ENCODE peak calls at places on chromosomes 16 and 17, in ten cellular contexts. J is HCT116; A is CD8-positive, alpha-beta memory T cell; X is IMR-90; P is body of pancreas; Q is left ventricle myocardium inferior; W is substantia nigra; L is dorsolateral prefrontal cortex; C is colonic mucosa; Z is heart right ventricle. B is an unnamed sample.

GRCh38 chr16:89863741-89864391 is 9.5 kb upstream of the TCF25 start:
- DNase-seq in J (no peak), A (peak), X (peak), P (no peak), Q (peak), W (no peak), L (no peak), C (no peak), Z (peak), B (no peak)

GRCh38 chr16:58306327-58306726 is 11.5 kb upstream of the PRSS54 start:
- DNase-seq in J (peak), A (peak), X (peak), P (peak), Q (no peak), W (no peak), L (no peak), C (peak), Z (no peak), B (peak)

GRCh38 chr16:87457724-87458423 is 35.0 kb downstream of the ZCCHC14 start:
- DNase-seq in J (peak), A (no peak), X (peak), P (no peak), Q (no peak), W (no peak), L (no peak), C (no peak), Z (no peak), B (peak)

GRCh38 chr16:54098247-54098646 is 188.3 kb downstream of the IRX3 start:
- DNase-seq in J (no peak), A (no peak), X (no peak), P (no peak), Q (no peak), W (no peak), L (no peak), C (no peak), Z (no peak), B (no peak)

GRCh38 chr16:19524356-19524865 is 669 bp downstream of the CCP110 start:
- DNase-seq in J (no peak), A (no peak), X (no peak), P (no peak), Q (no peak), W (no peak), L (no peak), C (no peak), Z (no peak), B (no peak)

GRCh38 chr16:79600636-79601091 is at the start of gene MAF:
- DNase-seq in J (no peak), A (peak), X (peak), P (peak), Q (peak), W (peak), L (peak), C (peak), Z (peak), B (peak)

GRCh38 chr16:15466886-15467781 is 32.7 kb downstream of the BMERB1 start:
- DNase-seq in J (no peak), A (no peak), X (no peak), P (no peak), Q (no peak), W (no peak), L (no peak), C (no peak), Z (no peak), B (peak)

GRCh38 chr17:62869885-62870580 is 61.9 kb upstream of the MARCHF10 start:
- DNase-seq in J (no peak), A (no peak), X (peak), P (no peak), Q (no peak), W (no peak), L (no peak), C (no peak), Z (no peak), B (peak)

GRCh38 chr16:1279945-1280589 is 24.2 kb downstream of the TPSD1 start:
- DNase-seq in J (no peak), A (no peak), X (no peak), P (no peak), Q (no peak), W (no peak), L (no peak), C (no peak), Z (no peak), B (no peak)

GRCh38 chr16:4874686-4875085 is 27.4 kb downstream of the UBN1 start:
- DNase-seq in J (no peak), A (no peak), X (no peak), P (peak), Q (no peak), W (no peak), L (no peak), C (no peak), Z (no peak), B (no peak)

GRCh38 chr16:17068524-17068923 is 402.2 kb downstream of the XYLT1 start:
- DNase-seq in J (no peak), A (no peak), X (no peak), P (no peak), Q (no peak), W (no peak), L (no peak), C (no peak), Z (no peak), B (no peak)

GRCh38 chr16:54921229-54921824 is 9.3 kb upstream of the IRX5 start:
- DNase-seq in J (no peak), A (no peak), X (no peak), P (no peak), Q (no peak), W (no peak), L (no peak), C (no peak), Z (no peak), B (no peak)

GRCh38 chr16:50338371-50339231 is 30.2 kb downstream of the BRD7 start:
- DNase-seq in J (no peak), A (peak), X (peak), P (no peak), Q (no peak), W (no peak), L (no peak), C (no peak), Z (no peak), B (no peak)

GRCh38 chr17:49901460-49902331 is 53.8 kb upstream of the TAC4 start:
- DNase-seq in J (peak), A (no peak), X (no peak), P (peak), Q (no peak), W (no peak), L (no peak), C (no peak), Z (no peak), B (peak)

GRCh38 chr17:31605761-31606160 is 214.3 kb downstream of the RAB11FIP4 start:
- DNase-seq in J (no peak), A (no peak), X (no peak), P (no peak), Q (no peak), W (no peak), L (no peak), C (no peak), Z (no peak), B (no peak)

GRCh38 chr17:80575057-80575875 is 30.6 kb downstream of the RPTOR start:
- DNase-seq in J (peak), A (peak), X (peak), P (peak), Q (peak), W (no peak), L (peak), C (peak), Z (peak), B (peak)

GRCh38 chr16:66057056-66057455 is 309.4 kb upstream of the CDH5 start:
- DNase-seq in J (no peak), A (no peak), X (no peak), P (no peak), Q (no peak), W (no peak), L (no peak), C (peak), Z (no peak), B (no peak)

GRCh38 chr17:48113201-48113676 is 5.7 kb downstream of the SNX11 start:
- DNase-seq in J (no peak), A (peak), X (no peak), P (no peak), Q (no peak), W (no peak), L (no peak), C (no peak), Z (no peak), B (no peak)

GRCh38 chr16:49491111-49491670 is 117.6 kb downstream of the C16orf78 start:
- DNase-seq in J (no peak), A (no peak), X (no peak), P (no peak), Q (no peak), W (no peak), L (no peak), C (no peak), Z (no peak), B (no peak)

GRCh38 chr16:3248596-3248995 is 7.8 kb downstream of the MEFV start:
- DNase-seq in J (no peak), A (no peak), X (no peak), P (no peak), Q (no peak), W (no peak), L (no peak), C (no peak), Z (no peak), B (no peak)

GRCh38 chr17:74417178-74418045 is 14.5 kb upstream of the GPRC5C start:
- DNase-seq in J (peak), A (no peak), X (no peak), P (no peak), Q (no peak), W (no peak), L (no peak), C (peak), Z (no peak), B (peak)

GRCh38 chr17:82789806-82790205 is 37.9 kb downstream of the TBCD start:
- DNase-seq in J (no peak), A (no peak), X (no peak), P (no peak), Q (no peak), W (no peak), L (no peak), C (no peak), Z (no peak), B (no peak)

GRCh38 chr16:3401719-3402397 is 843 bp downstream of the ZNF174 start:
- DNase-seq in J (no peak), A (no peak), X (peak), P (no peak), Q (no peak), W (no peak), L (no peak), C (no peak), Z (no peak), B (peak)

GRCh38 chr17:79142375-79142774 is 67.8 kb downstream of the ENGASE start:
- DNase-seq in J (no peak), A (no peak), X (no peak), P (no peak), Q (no peak), W (no peak), L (no peak), C (no peak), Z (no peak), B (no peak)

GRCh38 chr16:30183961-30184429 is 593 bp downstream of the CORO1A start:
- DNase-seq in J (no peak), A (peak), X (no peak), P (peak), Q (peak), W (no peak), L (peak), C (peak), Z (peak), B (no peak)

GRCh38 chr17:81386646-81387234 is 8.5 kb upstream of the BAHCC1 start:
- DNase-seq in J (no peak), A (no peak), X (no peak), P (no peak), Q (peak), W (peak), L (peak), C (no peak), Z (peak), B (no peak)

GRCh38 chr16:66286527-66286926 is 80.0 kb upstream of the CDH5 start:
- DNase-seq in J (no peak), A (no peak), X (no peak), P (no peak), Q (no peak), W (no peak), L (no peak), C (no peak), Z (no peak), B (no peak)

GRCh38 chr16:27685802-27686201 is 135.9 kb downstream of the KATNIP start:
- DNase-seq in J (no peak), A (no peak), X (peak), P (peak), Q (no peak), W (no peak), L (no peak), C (no peak), Z (no peak), B (no peak)

GRCh38 chr16:47734987-47735594 is 274.0 kb downstream of the PHKB start:
- DNase-seq in J (no peak), A (no peak), X (no peak), P (peak), Q (no peak), W (no peak), L (no peak), C (peak), Z (no peak), B (peak)

GRCh38 chr17:59746849-59747445 is 39.5 kb downstream of the VMP1 start:
- DNase-seq in J (no peak), A (no peak), X (peak), P (no peak), Q (no peak), W (no peak), L (no peak), C (no peak), Z (no peak), B (peak)

GRCh38 chr16:57945740-57946138 is 25.2 kb downstream of the CNGB1 start:
- DNase-seq in J (no peak), A (no peak), X (no peak), P (no peak), Q (no peak), W (no peak), L (no peak), C (no peak), Z (no peak), B (no peak)

GRCh38 chr16:53642094-53642493 is 61.6 kb downstream of the RPGRIP1L start:
- DNase-seq in J (no peak), A (no peak), X (no peak), P (no peak), Q (no peak), W (no peak), L (no peak), C (no peak), Z (no peak), B (no peak)

GRCh38 chr17:2266045-2266864 is 37.3 kb downstream of the SMG6 start:
- DNase-seq in J (no peak), A (peak), X (no peak), P (no peak), Q (no peak), W (no peak), L (no peak), C (peak), Z (no peak), B (no peak)

GRCh38 chr17:51643702-51644490 is 383.6 kb downstream of the UTP18 start:
- DNase-seq in J (no peak), A (no peak), X (no peak), P (no peak), Q (no peak), W (no peak), L (no peak), C (no peak), Z (no peak), B (peak)

GRCh38 chr17:28946239-28946638 is 5.1 kb downstream of the PHF12 start:
- DNase-seq in J (no peak), A (no peak), X (peak), P (no peak), Q (no peak), W (no peak), L (no peak), C (no peak), Z (no peak), B (peak)

GRCh38 chr16:49532243-49532870 is 158.8 kb downstream of the C16orf78 start:
- DNase-seq in J (no peak), A (no peak), X (no peak), P (no peak), Q (no peak), W (no peak), L (no peak), C (no peak), Z (no peak), B (no peak)

GRCh38 chr16:57536306-57537193 is at the start of gene CCDC102A:
- DNase-seq in J (no peak), A (peak), X (no peak), P (peak), Q (peak), W (no peak), L (peak), C (peak), Z (no peak), B (peak)

GRCh38 chr17:39660011-39660360 is 5.2 kb upstream of the TCAP start:
- DNase-seq in J (no peak), A (no peak), X (no peak), P (no peak), Q (no peak), W (no peak), L (no peak), C (no peak), Z (no peak), B (no peak)

GRCh38 chr17:8076502-8077266 is 10.8 kb downstream of the ALOX12B start:
- DNase-seq in J (no peak), A (no peak), X (no peak), P (no peak), Q (no peak), W (no peak), L (no peak), C (no peak), Z (no peak), B (no peak)

GRCh38 chr16:10558746-10559641 is 21.4 kb downstream of the EMP2 start:
- DNase-seq in J (no peak), A (no peak), X (no peak), P (peak), Q (peak), W (no peak), L (peak), C (peak), Z (peak), B (peak)
- H3K27ac ChIP-seq in J (no peak), A (no peak), X (no peak), P (peak), Q (peak), W (no peak), L (peak), C (peak), Z (peak), B (peak)

DNA sequence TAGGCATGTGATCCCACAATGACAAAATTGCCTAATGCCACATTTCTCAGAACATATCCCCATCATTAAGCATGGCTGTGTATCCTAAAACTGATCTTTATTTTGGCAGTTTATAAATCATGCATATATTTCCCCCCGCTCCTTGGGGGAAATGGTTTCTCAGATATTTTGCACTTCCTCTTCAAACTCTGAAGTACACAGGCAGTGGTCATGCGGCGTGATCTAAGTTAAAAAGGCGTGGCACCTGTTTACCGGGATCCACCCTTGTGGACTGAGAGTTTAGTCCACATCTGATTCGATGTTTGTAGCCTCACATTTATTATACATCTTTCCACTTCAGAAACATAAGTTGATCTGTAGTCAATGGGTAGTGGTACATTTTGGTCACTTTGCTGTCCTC is 51.4 kb downstream of the USP10 start:
- DNase-seq in J (no peak), A (no peak), X (no peak), P (no peak), Q (no peak), W (no peak), L (no peak), C (peak), Z (no peak), B (no peak)
- H3K27ac ChIP-seq in J (no peak), A (no peak), X (no peak), P (no peak), Q (no peak), W (no peak), L (no peak), C (no peak), Z (no peak), B (no peak)

GRCh38 chr16:28898266-28898665 is 20.0 kb downstream of the ATP2A1 start:
- DNase-seq in J (no peak), A (no peak), X (no peak), P (no peak), Q (no peak), W (no peak), L (no peak), C (no peak), Z (no peak), B (no peak)

GRCh38 chr16:28899882-28900600 is 21.8 kb downstream of the ATP2A1 start:
- DNase-seq in J (no peak), A (no peak), X (no peak), P (no peak), Q (no peak), W (no peak), L (no peak), C (no peak), Z (no peak), B (no peak)

GRCh38 chr16:28895609-28896008 is 17.3 kb downstream of the ATP2A1 start:
- DNase-seq in J (no peak), A (no peak), X (no peak), P (no peak), Q (no peak), W (no peak), L (no peak), C (no peak), Z (no peak), B (no peak)

GRCh38 chr16:28898942-28899341 is 20.7 kb downstream of the ATP2A1 start:
- DNase-seq in J (no peak), A (no peak), X (no peak), P (no peak), Q (no peak), W (no peak), L (no peak), C (no peak), Z (no peak), B (no peak)

GRCh38 chr16:28897826-28898225 is 19.5 kb downstream of the ATP2A1 start:
- DNase-seq in J (no peak), A (no peak), X (no peak), P (no peak), Q (no peak), W (no peak), L (no peak), C (no peak), Z (no peak), B (peak)
- H3K27ac ChIP-seq in J (no peak), A (no peak), X (no peak), P (no peak), Q (no peak), W (no peak), L (no peak), C (no peak), Z (no peak), B (no peak)

GRCh38 chr17:68439656-68440290 is 17.5 kb downstream of the WIPI1 start:
- DNase-seq in J (no peak), A (no peak), X (no peak), P (no peak), Q (no peak), W (no peak), L (no peak), C (no peak), Z (no peak), B (no peak)
- H3K27ac ChIP-seq in J (no peak), A (no peak), X (no peak), P (no peak), Q (peak), W (peak), L (peak), C (no peak), Z (peak), B (no peak)

B was measured in PC-3.